ENCODE peak calls at places on chromosomes 11 and 22, in nine cellular contexts. L is transverse colon, W is endothelial cell of umbilical vein, Y is GM23338, G is GM13977, I is HL-60, P is AG04450, Z is HCT116, M is RWPE1. Q is an unnamed sample.

GRCh38 chr11:66676279-66676919 is 1.3 kb downstream of the RBM4B start:
- DNase-seq in L (no peak), W (no peak), Y (no peak), G (no peak), I (peak; percentile 52), P (no peak), Z (no peak), M (no peak), Q (no peak)

GRCh38 chr11:103892603-103893002 is 143.8 kb upstream of the DDI1 start:
- DNase-seq in L (no peak), W (no peak), Y (no peak), G (no peak), I (no peak), P (no peak), Z (no peak), M (peak; percentile 2), Q (peak; percentile 4)

GRCh38 chr22:30955153-30955552 is 13.4 kb downstream of the MORC2 start:
- DNase-seq in L (no peak), W (no peak), Y (no peak), G (no peak), I (no peak), P (no peak), Z (no peak), M (no peak), Q (no peak)

GRCh38 chr11:35227551-35228341 is 88.8 kb downstream of the CD44 start:
- DNase-seq in L (no peak), W (no peak), Y (no peak), G (no peak), I (peak; percentile 88), P (no peak), Z (no peak), M (no peak), Q (no peak)

GRCh38 chr11:12674936-12675696 is 895 bp downstream of the TEAD1 start:
- DNase-seq in L (no peak), W (peak; percentile 46), Y (peak; percentile 47), G (no peak), I (no peak), P (no peak), Z (no peak), M (no peak), Q (no peak)

GRCh38 chr22:30298005-30298701 is 8.8 kb upstream of the CASTOR1 start:
- DNase-seq in L (peak; percentile 59), W (no peak), Y (no peak), G (no peak), I (no peak), P (no peak), Z (no peak), M (no peak), Q (peak; percentile 81)

GRCh38 chr11:36056160-36056751 is 112.4 kb downstream of the LDLRAD3 start:
- DNase-seq in L (no peak), W (peak; percentile 58), Y (peak; percentile 82), G (peak; percentile 29), I (peak; percentile 18), P (no peak), Z (no peak), M (no peak), Q (peak; percentile 45)

GRCh38 chr11:78189851-78190250 is 1.1 kb downstream of the USP35 start:
- DNase-seq in L (no peak), W (no peak), Y (no peak), G (no peak), I (no peak), P (no peak), Z (no peak), M (no peak), Q (no peak)

GRCh38 chr11:65194564-65194963 is 12.8 kb downstream of the CAPN1 start:
- DNase-seq in L (no peak), W (no peak), Y (no peak), G (no peak), I (no peak), P (no peak), Z (no peak), M (no peak), Q (no peak)

GRCh38 chr11:6468712-6469495 is 4.8 kb downstream of the TRIM3 start:
- DNase-seq in L (peak; percentile 76), W (peak; percentile 97), Y (peak; percentile 100), G (peak; percentile 88), I (peak; percentile 37), P (peak; percentile 57), Z (peak; percentile 60), M (peak; percentile 48), Q (no peak)

DNA sequence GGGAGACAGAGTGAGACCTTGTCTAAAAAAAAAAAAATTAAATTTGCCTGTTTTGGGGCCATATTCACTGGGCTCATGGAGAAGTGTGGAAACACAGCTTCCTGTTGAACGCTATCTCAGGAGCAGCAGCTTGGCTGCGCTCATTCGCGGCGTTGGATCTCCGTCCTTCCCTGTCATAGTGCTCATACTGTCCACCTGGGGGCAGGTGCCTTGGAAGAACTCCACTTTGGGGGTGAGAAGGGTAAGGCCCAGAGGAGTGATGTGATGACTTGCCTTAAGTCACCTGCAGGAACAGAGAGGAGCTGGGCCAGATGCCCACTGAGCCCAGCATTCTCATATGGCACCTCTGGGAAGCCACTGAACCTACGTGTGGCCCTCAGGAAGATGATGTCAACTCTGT is 82.8 kb downstream of the CABIN1 start:
- DNase-seq in L (no peak), W (no peak), Y (peak; percentile 26), G (no peak), I (no peak), P (no peak), Z (no peak), M (no peak), Q (no peak)
- TF ChIP-seq CTCF in L (no peak), W (no peak), Y (peak; percentile 34), G (no peak), I (no peak), P (no peak), Z (peak; percentile 19), M (no peak), Q (peak; percentile 18)

DNA sequence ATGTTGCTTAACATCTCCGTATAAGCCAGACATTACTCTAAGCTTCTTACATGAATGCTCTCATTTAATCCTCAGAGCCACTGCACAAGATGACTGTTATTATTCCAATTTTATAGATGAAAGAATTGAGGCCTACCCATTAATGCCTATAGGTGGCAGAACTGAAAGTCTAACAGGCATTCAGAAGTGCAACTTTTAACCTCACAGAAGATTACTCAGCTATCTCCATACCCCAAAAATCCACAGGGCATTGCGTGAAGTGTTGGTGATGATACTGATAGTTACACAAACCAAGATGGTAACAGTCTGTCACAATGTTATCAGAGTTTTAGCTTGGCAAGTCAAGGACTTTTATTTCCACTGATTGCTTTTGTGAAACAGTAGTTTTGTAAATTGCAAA is 130.5 kb downstream of the ARHGAP42 start:
- DNase-seq in L (no peak), W (no peak), Y (no peak), G (no peak), I (no peak), P (no peak), Z (no peak), M (no peak), Q (no peak)
- TF ChIP-seq CTCF in L (no peak), W (no peak), Y (peak; percentile 2), G (no peak), I (no peak), P (no peak), Z (peak; percentile 40), M (no peak), Q (no peak)

GRCh38 chr11:110463153-110463552 is 33.4 kb downstream of the FDX1 start:
- DNase-seq in L (peak; percentile 46), W (peak; percentile 39), Y (peak; percentile 71), G (no peak), I (peak; percentile 44), P (peak; percentile 24), Z (no peak), M (no peak), Q (peak; percentile 21)
- TF ChIP-seq CTCF in L (peak; percentile 24), W (peak; percentile 41), Y (peak; percentile 89), G (peak; percentile 46), I (peak; percentile 34), P (peak; percentile 66), Z (peak; percentile 64), M (peak; percentile 37), Q (no peak)

GRCh38 chr11:17890333-17890732 is 122.5 kb downstream of the SERGEF start:
- DNase-seq in L (no peak), W (no peak), Y (peak; percentile 46), G (no peak), I (no peak), P (no peak), Z (no peak), M (no peak), Q (no peak)
- TF ChIP-seq CTCF in L (no peak), W (no peak), Y (peak; percentile 14), G (no peak), I (no peak), P (peak; percentile 40), Z (peak; percentile 36), M (no peak), Q (peak; percentile 29)

DNA sequence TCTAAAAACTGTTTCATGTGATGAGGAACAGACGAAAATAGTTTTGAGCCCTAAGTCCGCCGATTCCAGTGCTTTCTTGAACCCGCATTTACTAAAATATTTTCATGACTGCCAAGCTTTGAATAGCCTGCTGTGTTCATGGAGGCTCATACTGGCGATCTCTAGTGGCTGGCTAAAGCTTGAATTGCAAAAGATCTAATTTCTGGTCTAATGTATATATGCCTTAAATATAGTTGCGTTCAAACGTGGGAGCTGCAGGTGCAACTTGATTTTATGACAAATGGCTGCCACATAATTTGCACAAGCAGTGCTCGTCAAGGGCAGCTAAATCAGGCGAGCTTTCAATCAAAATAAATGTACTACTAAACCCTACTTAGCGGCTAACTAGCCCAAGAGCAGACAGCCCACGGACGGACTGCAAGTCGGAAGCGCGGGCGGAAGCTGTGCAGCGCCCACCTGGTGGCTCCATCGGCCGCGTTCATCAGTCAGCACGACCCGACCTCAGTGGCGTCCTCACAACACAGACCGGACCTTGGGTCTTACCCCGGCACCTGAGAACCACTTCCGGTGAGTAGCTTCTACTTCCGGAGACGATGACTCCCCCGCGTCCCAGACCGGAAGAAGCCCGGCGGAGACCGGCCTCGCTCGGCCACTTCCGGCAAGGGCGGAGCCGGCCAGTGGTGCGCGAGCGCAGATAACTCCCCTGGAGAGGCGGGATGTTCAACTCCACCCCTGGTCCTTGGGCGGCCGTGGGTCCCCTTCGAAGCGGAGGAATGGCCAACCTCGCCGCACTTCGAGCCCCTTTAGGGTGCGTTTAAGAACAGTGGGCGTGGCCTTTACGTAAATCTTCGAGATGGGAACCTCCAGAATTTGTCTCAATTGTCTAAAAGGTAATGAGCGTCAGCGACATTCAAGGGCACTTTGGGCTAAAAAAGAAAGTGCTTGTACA is 6.1 kb downstream of the RPL27A start:
- DNase-seq in L (peak; percentile 96), W (peak; percentile 93), Y (peak; percentile 98), G (peak; percentile 93), I (peak; percentile 97), P (peak; percentile 90), Z (peak; percentile 97), M (peak; percentile 94), Q (peak; percentile 94)
- TF ChIP-seq CTCF in L (no peak), W (no peak), Y (peak; percentile 49), G (peak; percentile 36), I (no peak), P (no peak), Z (no peak), M (no peak), Q (no peak)

GRCh38 chr11:75574698-75575265 is 12.7 kb downstream of the SERPINH1 start:
- DNase-seq in L (no peak), W (no peak), Y (no peak), G (no peak), I (no peak), P (no peak), Z (no peak), M (no peak), Q (no peak)
- TF ChIP-seq CTCF in L (no peak), W (peak; percentile 9), Y (peak; percentile 65), G (no peak), I (no peak), P (peak; percentile 50), Z (peak; percentile 31), M (no peak), Q (no peak)

GRCh38 chr22:39148727-39149535 is 3.5 kb downstream of the CBX7 start:
- DNase-seq in L (peak; percentile 72), W (peak; percentile 42), Y (peak; percentile 83), G (peak; percentile 89), I (no peak), P (no peak), Z (no peak), M (no peak), Q (no peak)
- TF ChIP-seq CTCF in L (no peak), W (no peak), Y (no peak), G (no peak), I (no peak), P (no peak), Z (no peak), M (no peak), Q (no peak)

Q was measured in Calu3.